ENCODE peak calls at places on chromosomes 3 and 15, in four cellular contexts. B, P, F and G are unnamed samples.
A peak's percentile ranks its signal among the peaks of the same experiment; 100 is the strongest.

GRCh38 chr15:48413304-48413703 is 82.1 kb downstream of the DUT start:
- DNase-seq in P (no peak), B (peak; percentile 71), F (no peak), G (peak; percentile 9)

GRCh38 chr3:195900426-195901355 is 7.7 kb downstream of the TNK2 start:
- DNase-seq in B (peak; percentile 54), F (no peak), P (no peak), G (peak; percentile 83)

GRCh38 chr15:52483712-52484111 is 45.0 kb downstream of the MYO5A start:
- DNase-seq in B (peak; percentile 55), P (no peak), F (no peak), G (no peak)

GRCh38 chr3:119293761-119294401 is at the start of gene ARHGAP31:
- DNase-seq in P (peak; percentile 45), F (peak; percentile 26), B (peak; percentile 81), G (peak; percentile 4)

GRCh38 chr15:65355173-65355982 is 22.4 kb downstream of the IGDCC3 start:
- DNase-seq in F (no peak), B (no peak), P (no peak), G (peak; percentile 29)

GRCh38 chr3:141312359-141313090 is 55.8 kb upstream of the ZBTB38 start:
- DNase-seq in P (no peak), F (peak; percentile 82), B (no peak), G (no peak)

GRCh38 chr3:88188436-88188835 is 38.7 kb downstream of the C3orf38 start:
- DNase-seq in P (peak; percentile 32), B (no peak), F (no peak), G (peak; percentile 21)

GRCh38 chr3:141051641-141052569 is 758 bp downstream of the SPSB4 start:
- DNase-seq in F (no peak), P (peak; percentile 37), B (peak; percentile 2), G (no peak)

GRCh38 chr3:144362126-144362525 is 390.5 kb downstream of the DIPK2A start:
- DNase-seq in F (no peak), P (no peak), B (no peak), G (no peak)

GRCh38 chr15:26358708-26359107 is 414.2 kb downstream of the GABRB3 start:
- DNase-seq in P (no peak), F (no peak), B (no peak), G (no peak)

GRCh38 chr3:182738583-182739514 is 54.5 kb upstream of the ATP11B start:
- DNase-seq in P (no peak), B (no peak), F (no peak), G (no peak)

GRCh38 chr3:29226709-29227108 is 54.2 kb upstream of the RBMS3 start:
- DNase-seq in F (no peak), P (no peak), B (peak; percentile 39), G (no peak)

GRCh38 chr15:59917504-59918157 is 86.5 kb upstream of the FOXB1 start:
- DNase-seq in F (peak; percentile 63), B (peak; percentile 10), P (peak; percentile 61), G (peak; percentile 50)

GRCh38 chr15:48318131-48318530 is 13.1 kb upstream of the DUT start:
- DNase-seq in F (no peak), P (no peak), B (no peak), G (no peak)

GRCh38 chr15:39728844-39729243 is 53.8 kb downstream of the FSIP1 start:
- DNase-seq in P (no peak), B (no peak), F (no peak), G (no peak)

GRCh38 chr3:11452988-11453847 is 181.0 kb downstream of the ATG7 start:
- DNase-seq in P (no peak), B (peak; percentile 81), F (no peak), G (peak; percentile 15)

GRCh38 chr3:122350814-122351418 is 25.9 kb downstream of the CSTA start:
- DNase-seq in P (no peak), F (no peak), B (peak; percentile 87), G (no peak)

GRCh38 chr15:66901336-66902100 is 163.9 kb upstream of the SMAD3 start:
- DNase-seq in P (peak; percentile 45), B (peak; percentile 68), F (no peak), G (no peak)

GRCh38 chr3:57173687-57174086 is 8.5 kb upstream of the IL17RD start:
- DNase-seq in F (no peak), B (no peak), P (no peak), G (no peak)

GRCh38 chr3:103712320-103713008 is 1277.6 kb downstream of the ZPLD1 start:
- DNase-seq in F (no peak), P (no peak), B (peak; percentile 17), G (no peak)

GRCh38 chr15:86491118-86491517 is 411.4 kb downstream of the AGBL1 start:
- DNase-seq in P (no peak), B (no peak), F (no peak), G (no peak)

GRCh38 chr3:12891985-12892839 is 50.8 kb upstream of the RPL32 start:
- DNase-seq in P (peak; percentile 55), B (peak; percentile 66), F (peak; percentile 72), G (peak; percentile 51)

GRCh38 chr3:44065311-44065710 is 176.4 kb upstream of the TOPAZ1 start:
- DNase-seq in P (peak; percentile 21), F (no peak), B (no peak), G (no peak)

GRCh38 chr3:99866167-99866810 is 48.6 kb downstream of the CMSS1 start:
- DNase-seq in P (no peak), F (no peak), B (peak; percentile 69), G (no peak)

GRCh38 chr3:12832350-12833225 is 8.8 kb downstream of the RPL32 start:
- DNase-seq in F (no peak), B (no peak), P (no peak), G (no peak)

GRCh38 chr3:53996153-53996861 is 104.6 kb upstream of the SELENOK start:
- DNase-seq in P (peak; percentile 38), F (no peak), B (no peak), G (no peak)

GRCh38 chr15:91572110-91572509 is 281.4 kb upstream of the SLCO3A1 start:
- DNase-seq in P (peak; percentile 77), F (no peak), B (peak; percentile 15), G (no peak)

GRCh38 chr15:68352401-68353062 is 75.0 kb downstream of the FEM1B start:
- DNase-seq in F (no peak), P (peak; percentile 89), B (peak; percentile 98), G (no peak)

GRCh38 chr15:55991841-55992768 is 1.3 kb downstream of the NEDD4 start:
- DNase-seq in B (no peak), P (no peak), F (no peak), G (no peak)

GRCh38 chr15:70101459-70102113 is 3.9 kb upstream of the TLE3 start:
- DNase-seq in P (peak; percentile 84), F (peak; percentile 90), B (peak; percentile 86), G (peak; percentile 87)

GRCh38 chr3:130276203-130276803 is 69.2 kb upstream of the COL6A5 start:
- DNase-seq in P (peak; percentile 39), F (peak; percentile 64), B (peak; percentile 61), G (peak; percentile 24)

GRCh38 chr3:2029559-2029958 is 69.1 kb upstream of the CNTN4 start:
- DNase-seq in B (no peak), P (no peak), F (no peak), G (no peak)

GRCh38 chr3:133494469-133494868 is 79.0 kb upstream of the CDV3 start:
- DNase-seq in P (peak; percentile 29), B (peak; percentile 20), F (peak; percentile 36), G (peak; percentile 65)

GRCh38 chr3:194137314-194138097 is 1.6 kb downstream of the HES1 start:
- DNase-seq in P (peak; percentile 65), B (peak; percentile 68), F (peak; percentile 60), G (peak; percentile 29)
- TF ChIP-seq MAZ in P (no peak), B (no peak), F (peak; percentile 63), G (peak; percentile 42)

GRCh38 chr3:17686613-17687012 is 55.8 kb downstream of the TBC1D5 start:
- DNase-seq in P (peak; percentile 71), F (no peak), B (no peak), G (peak; percentile 25)
- TF ChIP-seq MAZ in P (no peak), F (no peak), B (no peak), G (no peak)

GRCh38 chr15:80550910-80551265 is 144.2 kb upstream of the ABHD17C start:
- DNase-seq in F (no peak), B (peak; percentile 68), P (no peak), G (no peak)
- TF ChIP-seq MAZ in F (no peak), B (no peak), P (no peak), G (no peak)

GRCh38 chr15:78811124-78811824 is at the start of gene ADAMTS7:
- DNase-seq in F (peak; percentile 94), P (peak; percentile 78), B (peak; percentile 71), G (no peak)

GRCh38 chr15:78810003-78810376 is 1.3 kb downstream of the ADAMTS7 start:
- DNase-seq in P (no peak), F (no peak), B (no peak), G (no peak)

GRCh38 chr15:78811825-78812183 is 540 bp upstream of the ADAMTS7 start:
- DNase-seq in B (no peak), F (no peak), P (no peak), G (no peak)

GRCh38 chr15:78808550-78808949 is 2.7 kb downstream of the ADAMTS7 start:
- DNase-seq in P (peak; percentile 78), F (peak; percentile 48), B (peak; percentile 34), G (peak; percentile 39)

DNA sequence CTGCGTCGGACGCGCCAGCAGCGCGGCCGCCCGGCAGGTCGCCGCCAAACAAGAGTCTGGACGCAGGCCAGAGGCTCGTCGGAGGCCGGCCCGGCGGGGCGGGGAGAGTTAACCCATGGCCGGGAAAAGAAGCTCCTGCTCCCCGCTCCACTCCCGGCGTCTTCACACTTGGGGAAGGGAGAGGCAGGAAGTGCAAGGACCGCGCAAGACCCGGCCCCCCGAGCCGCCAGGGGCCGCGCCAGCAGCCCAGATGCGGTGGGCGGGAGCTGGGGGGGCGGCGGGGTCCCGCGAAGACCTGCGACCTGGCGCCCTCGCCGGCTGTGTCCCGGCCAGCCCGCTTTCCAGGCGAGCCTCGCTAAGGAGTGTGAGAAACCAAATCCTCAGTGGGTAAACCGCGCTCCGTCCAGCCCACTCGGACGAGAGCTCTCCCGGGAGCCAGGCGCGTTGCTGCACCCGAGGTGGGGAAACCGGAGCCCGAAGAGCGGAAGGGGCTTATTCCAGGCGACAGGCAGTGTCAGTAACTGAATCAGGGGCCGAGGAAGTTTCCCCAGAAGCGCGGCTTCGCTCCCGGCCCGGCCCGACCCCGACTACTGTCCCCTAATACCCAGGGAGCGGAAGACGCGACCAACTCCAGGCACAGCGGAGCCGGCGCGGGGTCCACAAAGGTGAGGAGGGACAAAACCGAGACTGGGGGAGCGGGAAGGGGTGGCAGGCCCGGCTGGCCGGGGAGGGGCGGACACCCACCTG is 714 bp downstream of the ADAMTS7 start:
- DNase-seq in B (peak; percentile 35), F (no peak), P (peak; percentile 37), G (no peak)
- TF ChIP-seq MAZ in B (peak; percentile 10), F (no peak), P (no peak), G (no peak)